ENCODE peak calls at places on chromosomes 4 and X, in ten cellular contexts. C is PC-9, U is left ventricle myocardium inferior, H is OCI-LY7, O is lung, F is tibial artery, Q is tibial nerve, R is lower lobe of right lung, J is A549, A is uterus. G is an unnamed sample. For H3K4me1, the result is how much of the 10 kb centered on the place peaks cover.

GRCh38 chrX:131633285-131633917 is 89.5 kb downstream of the OR13H1 start:
- DNase-seq in O (peak), J (peak), R (no peak), F (no peak), A (peak), U (peak), H (peak), C (peak), Q (peak), G (peak)

GRCh38 chr4:64248151-64248550 is 161.1 kb downstream of the TECRL start:
- DNase-seq in A (no peak), U (no peak), R (no peak), Q (no peak), F (no peak), C (no peak), H (no peak), J (no peak), O (no peak), G (no peak)

GRCh38 chrX:118507766-118508165 is 12.2 kb downstream of the DOCK11 start:
- DNase-seq in A (no peak), F (no peak), O (no peak), C (no peak), R (no peak), U (no peak), Q (no peak), H (no peak), J (no peak), G (no peak)

GRCh38 chrX:130799393-130799792 is 103.6 kb downstream of the ENOX2 start:
- DNase-seq in J (no peak), F (no peak), U (no peak), R (no peak), Q (no peak), O (no peak), H (no peak), C (no peak), A (no peak), G (no peak)

GRCh38 chrX:23365541-23365940 is 30.9 kb downstream of the PTCHD1 start:
- DNase-seq in A (no peak), O (no peak), C (no peak), F (no peak), Q (no peak), R (no peak), H (no peak), U (no peak), J (no peak), G (no peak)

GRCh38 chr4:11614426-11614825 is 185.7 kb upstream of the HS3ST1 start:
- DNase-seq in O (no peak), F (no peak), C (peak), J (peak), R (no peak), H (no peak), A (no peak), Q (no peak), U (no peak), G (no peak)

GRCh38 chrX:140822861-140823260 is 113.3 kb downstream of the LINC00632 start:
- DNase-seq in J (no peak), F (no peak), C (no peak), H (peak), R (no peak), Q (no peak), O (no peak), A (no peak), U (no peak), G (no peak)

GRCh38 chrX:28189011-28189410 is 207.8 kb upstream of the DCAF8L1 start:
- DNase-seq in A (no peak), C (no peak), R (no peak), O (no peak), Q (no peak), U (no peak), F (no peak), J (peak), H (no peak), G (no peak)

GRCh38 chr4:148648599-148648998 is 206.4 kb upstream of the NR3C2 start:
- DNase-seq in Q (no peak), C (no peak), H (no peak), U (no peak), J (no peak), O (no peak), F (no peak), R (no peak), A (no peak), G (no peak)

GRCh38 chr4:83334425-83335241 is at the start of gene HPSE:
- DNase-seq in O (peak), H (peak), U (peak), F (peak), Q (peak), C (peak), A (peak), J (peak), R (peak), G (peak)

GRCh38 chrX:140860718-140861117 is 141.7 kb upstream of the SPANXB1 start:
- DNase-seq in R (no peak), O (no peak), U (no peak), Q (no peak), C (no peak), H (no peak), A (no peak), J (no peak), F (no peak), G (no peak)

GRCh38 chrX:69285401-69285871 is 120.2 kb upstream of the PJA1 start:
- DNase-seq in O (no peak), H (no peak), C (no peak), Q (peak), A (peak), U (peak), J (no peak), R (peak), F (no peak), G (no peak)

GRCh38 chr4:1705732-1706131 is 6.4 kb downstream of the SLBP start:
- DNase-seq in O (no peak), H (no peak), U (no peak), J (no peak), A (no peak), C (no peak), R (peak), Q (no peak), F (no peak), G (no peak)

GRCh38 chr4:114734581-114734980 is 136.0 kb downstream of the UGT8 start:
- DNase-seq in U (no peak), C (no peak), A (no peak), H (no peak), O (no peak), R (no peak), F (no peak), J (no peak), Q (no peak), G (no peak)

GRCh38 chr4:153403761-153404160 is 59.3 kb downstream of the MND1 start:
- DNase-seq in R (no peak), U (no peak), A (no peak), J (no peak), Q (no peak), F (no peak), H (no peak), O (no peak), C (no peak), G (no peak)

GRCh38 chr4:61740950-61741638 is 541.0 kb downstream of the ADGRL3 start:
- DNase-seq in R (no peak), F (no peak), A (no peak), Q (no peak), U (no peak), O (no peak), C (no peak), J (no peak), H (no peak), G (no peak)

GRCh38 chr4:14790487-14790886 is 211.8 kb upstream of the CPEB2 start:
- DNase-seq in R (no peak), C (no peak), O (no peak), A (no peak), Q (no peak), F (no peak), J (no peak), H (no peak), U (no peak), G (no peak)

GRCh38 chr4:55507612-55508011 is 39.1 kb downstream of the CLOCK start:
- DNase-seq in C (no peak), O (no peak), U (no peak), Q (no peak), A (no peak), R (no peak), J (no peak), F (no peak), H (no peak), G (no peak)

GRCh38 chr4:1113311-1114009 is at the start of gene RNF212:
- DNase-seq in Q (no peak), A (no peak), O (no peak), R (no peak), H (no peak), J (peak), F (no peak), C (peak), U (no peak), G (peak)

GRCh38 chr4:1990348-1990645 is 18.5 kb downstream of the NELFA start:
- DNase-seq in O (no peak), H (no peak), C (no peak), R (no peak), A (no peak), U (no peak), J (no peak), F (no peak), Q (no peak), G (no peak)

GRCh38 chr4:52841707-52842456 is 20.2 kb upstream of the RASL11B start:
- DNase-seq in F (no peak), C (no peak), J (no peak), U (peak), A (no peak), R (no peak), O (no peak), H (no peak), Q (no peak), G (peak)

GRCh38 chrX:8657883-8658282 is 74.1 kb downstream of the ANOS1 start:
- DNase-seq in C (no peak), R (no peak), J (no peak), A (no peak), H (no peak), O (no peak), Q (no peak), F (no peak), U (no peak), G (no peak)

GRCh38 chrX:63746278-63746677 is 38.7 kb downstream of the ARHGEF9 start:
- DNase-seq in Q (no peak), A (no peak), H (no peak), O (no peak), U (no peak), F (no peak), R (no peak), C (no peak), J (no peak), G (no peak)

GRCh38 chr4:6925357-6925836 is 15.8 kb downstream of the TBC1D14 start:
- DNase-seq in U (no peak), C (no peak), O (no peak), Q (no peak), J (no peak), A (no peak), F (no peak), R (peak), H (no peak), G (no peak)

GRCh38 chr4:82017680-82018079 is 356.1 kb downstream of the HNRNPD start:
- DNase-seq in F (no peak), A (no peak), C (no peak), U (no peak), Q (no peak), R (no peak), O (no peak), H (peak), J (peak), G (no peak)

GRCh38 chr4:76028242-76028859 is 5.1 kb upstream of the CXCL10 start:
- DNase-seq in H (no peak), F (no peak), U (no peak), O (no peak), R (no peak), C (no peak), Q (no peak), J (no peak), A (no peak), G (no peak)

GRCh38 chr4:41245983-41246382 is 10.7 kb upstream of the UCHL1 start:
- DNase-seq in H (no peak), O (no peak), J (no peak), Q (no peak), F (no peak), U (no peak), R (no peak), A (no peak), C (no peak), G (no peak)

GRCh38 chrX:138638996-138639395 is 72.5 kb downstream of the FGF13 start:
- DNase-seq in U (no peak), C (no peak), R (no peak), O (no peak), H (no peak), A (no peak), J (no peak), Q (no peak), F (no peak), G (no peak)

GRCh38 chr4:18636001-18636680 is 614.6 kb upstream of the LCORL start:
- DNase-seq in C (no peak), R (no peak), U (no peak), Q (no peak), H (no peak), A (no peak), F (no peak), O (no peak), J (no peak), G (no peak)

DNA sequence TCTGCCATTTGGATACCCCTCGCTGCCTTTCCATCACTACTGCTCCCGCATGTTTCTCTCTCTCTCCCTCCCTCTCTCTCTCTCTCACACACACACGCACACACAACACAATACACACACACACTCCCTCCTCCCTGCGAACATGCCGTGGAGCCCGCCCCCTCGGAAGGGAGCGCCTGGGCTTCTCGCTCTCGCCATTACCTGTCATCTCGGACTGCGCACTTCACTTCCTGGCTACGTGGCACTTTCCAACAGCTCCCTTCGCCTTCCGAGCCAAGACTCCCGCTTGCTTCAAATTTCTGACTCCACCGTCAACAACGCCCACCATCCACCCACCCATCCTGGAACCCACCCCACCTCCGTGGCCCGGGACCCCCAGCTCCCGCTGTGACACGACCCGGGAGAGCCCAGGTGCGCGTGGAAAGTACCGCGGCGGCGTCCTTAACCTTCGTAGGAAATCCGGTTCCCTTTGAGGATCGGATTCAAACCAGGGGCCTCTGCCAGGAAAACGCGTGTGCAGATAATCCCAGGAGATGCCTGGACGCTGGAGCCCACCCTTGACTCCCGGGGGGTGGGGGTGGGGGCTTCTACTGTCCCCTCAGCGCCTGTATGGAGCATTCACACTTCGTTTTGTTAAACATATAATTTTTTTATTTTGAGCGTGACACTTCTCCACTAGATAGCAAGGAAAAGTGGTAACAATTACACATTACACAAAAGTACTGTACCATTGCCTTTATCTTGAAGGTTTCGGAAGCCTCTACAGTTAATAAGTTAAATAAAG is 12.5 kb downstream of the ARX start:
- DNase-seq in H (no peak), C (no peak), F (no peak), U (no peak), A (no peak), O (no peak), R (no peak), J (no peak), Q (no peak), G (no peak)
- H3K4me1 ChIP-seq in H (under half), C (under half), F (under half), U (under half), A (under half), O (under half), R (under half), J (under half), Q (under half), G (under half)

DNA sequence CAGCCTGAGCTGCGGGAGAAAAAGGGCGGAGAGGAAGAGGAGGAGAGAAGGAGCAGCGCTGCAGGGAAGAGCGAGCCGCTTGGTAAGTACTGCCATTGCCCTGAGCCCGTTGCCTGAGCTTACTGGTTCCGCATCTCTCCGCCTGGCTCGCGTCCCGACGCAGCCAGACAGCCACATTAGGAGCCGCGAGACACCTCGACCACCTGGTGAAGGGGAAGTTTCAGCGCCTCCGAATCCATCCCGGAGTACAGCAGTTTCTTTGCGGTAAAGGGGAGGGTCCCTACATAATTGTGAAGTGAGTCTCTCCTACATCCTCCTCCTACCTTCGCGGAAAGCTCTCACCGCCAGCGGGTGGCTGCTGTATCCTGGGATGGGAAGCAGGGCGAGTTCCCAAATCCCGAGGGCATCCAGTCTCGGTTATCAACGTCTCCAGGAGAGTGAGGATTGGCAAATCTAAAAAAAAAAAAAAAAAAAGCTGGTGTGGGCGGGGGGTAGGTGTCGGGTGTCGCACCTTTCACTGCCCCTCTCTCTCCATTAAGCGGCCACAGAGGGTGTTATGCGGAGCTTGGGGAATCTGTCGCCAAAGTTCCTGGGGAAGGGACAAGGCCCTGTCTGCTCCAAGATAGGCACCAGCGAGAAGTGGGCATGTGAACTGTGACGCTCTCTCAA is 7.9 kb downstream of the TBX22 start:
- DNase-seq in H (no peak), J (no peak), R (no peak), A (no peak), F (no peak), O (no peak), C (no peak), U (no peak), Q (no peak), G (peak)
- H3K4me3 ChIP-seq in H (no peak), J (no peak), R (no peak), A (no peak), F (peak), O (no peak), C (no peak), U (peak), Q (peak), G (no peak)

GRCh38 chr4:21893136-21893535 is 55.4 kb downstream of the KCNIP4 start:
- DNase-seq in R (no peak), U (no peak), J (no peak), F (no peak), O (no peak), C (no peak), Q (no peak), A (no peak), H (no peak), G (no peak)
- H3K4me1 ChIP-seq in R (under half), U (under half), J (under half), F (under half), O (under half), C (under half), Q (under half), A (under half), H (under half), G (under half)

GRCh38 chrX:115622534-115622933 is 61.6 kb downstream of the PLS3 start:
- DNase-seq in R (no peak), F (no peak), H (no peak), J (no peak), C (no peak), Q (no peak), O (no peak), A (no peak), U (no peak), G (no peak)

GRCh38 chrX:115616943-115617563 is 56.1 kb downstream of the PLS3 start:
- DNase-seq in Q (no peak), J (peak), C (peak), H (no peak), R (no peak), A (no peak), U (no peak), O (no peak), F (no peak), G (no peak)
- H3K4me3 ChIP-seq in Q (no peak), J (peak), C (no peak), H (no peak), R (no peak), A (no peak), U (peak), O (no peak), F (no peak), G (no peak)

DNA sequence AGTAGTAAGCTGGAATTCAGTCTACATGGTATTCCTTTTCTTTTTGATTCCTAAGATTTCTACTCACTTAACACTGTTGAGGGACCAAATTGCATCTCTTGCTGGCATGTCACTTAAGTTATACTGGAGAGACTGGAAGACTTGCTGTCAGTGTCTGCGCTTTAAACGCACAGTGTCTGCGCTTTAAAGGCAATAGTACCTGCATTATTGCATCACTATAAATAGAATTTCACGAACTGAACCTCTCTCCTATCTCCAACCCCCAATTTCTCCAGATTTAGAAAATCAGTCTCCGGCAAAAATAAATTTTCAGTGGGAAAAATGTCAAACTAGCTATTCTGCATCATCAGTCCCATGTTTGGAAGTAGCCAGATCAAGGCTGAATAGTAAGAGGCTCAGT is 21.2 kb downstream of the SMAD1 start:
- DNase-seq in C (no peak), J (no peak), R (no peak), F (no peak), H (no peak), Q (no peak), O (no peak), U (no peak), A (no peak), G (no peak)
- H3K4me1 ChIP-seq in C (under half), J (under half), R (under half), F (under half), H (half or more), Q (under half), O (under half), U (half or more), A (under half), G (under half)